ENCODE peak calls at places on chromosomes 3 and 15, in eight cellular contexts. J, E, W, Y, U, K, L and S are unnamed samples.

GRCh38 chr3:50627407-50628051 is 10.6 kb downstream of the MAPKAPK3 start:
- DNase-seq in J (no peak), E (no peak), W (peak), Y (no peak), U (no peak), K (peak), L (peak), S (peak)

GRCh38 chr15:84799511-84800187 is 17.5 kb upstream of the ALPK3 start:
- DNase-seq in J (no peak), E (no peak), W (no peak), Y (no peak), U (no peak), K (no peak), L (no peak), S (no peak)

GRCh38 chr3:73228425-73228824 is 167.0 kb downstream of the EBLN2 start:
- DNase-seq in J (no peak), E (no peak), W (no peak), Y (no peak), U (no peak), K (no peak), L (no peak), S (no peak)

GRCh38 chr3:41710646-41711388 is 251.1 kb downstream of the ULK4 start:
- DNase-seq in J (no peak), E (no peak), W (peak), Y (no peak), U (no peak), K (peak), L (peak), S (no peak)

GRCh38 chr3:115800489-115801080 is 177.3 kb downstream of the GAP43 start:
- DNase-seq in J (no peak), E (no peak), W (no peak), Y (no peak), U (no peak), K (peak), L (no peak), S (no peak)

GRCh38 chr3:124741027-124741426 is 10.8 kb downstream of the UMPS start:
- DNase-seq in J (no peak), E (no peak), W (no peak), Y (no peak), U (no peak), K (no peak), L (no peak), S (no peak)

GRCh38 chr3:8301977-8302589 is 199.5 kb upstream of the LMCD1 start:
- DNase-seq in J (no peak), E (no peak), W (peak), Y (no peak), U (peak), K (peak), L (peak), S (no peak)

GRCh38 chr3:176375519-176375918 is 821.8 kb downstream of the TBL1XR1 start:
- DNase-seq in J (no peak), E (no peak), W (no peak), Y (no peak), U (no peak), K (no peak), L (no peak), S (no peak)

GRCh38 chr15:38670142-38671002 is 105.8 kb upstream of the RASGRP1 start:
- DNase-seq in J (no peak), E (peak), W (no peak), Y (peak), U (no peak), K (no peak), L (no peak), S (no peak)

GRCh38 chr3:45011756-45012441 is 14.2 kb upstream of the CLEC3B start:
- DNase-seq in J (no peak), E (no peak), W (no peak), Y (no peak), U (no peak), K (peak), L (peak), S (no peak)

GRCh38 chr3:131083190-131083863 is 56.6 kb downstream of the NEK11 start:
- DNase-seq in J (no peak), E (no peak), W (peak), Y (no peak), U (peak), K (peak), L (no peak), S (no peak)

GRCh38 chr3:153232737-153233330 is 70.8 kb downstream of the RAP2B start:
- DNase-seq in J (no peak), E (no peak), W (no peak), Y (no peak), U (no peak), K (peak), L (no peak), S (no peak)

GRCh38 chr3:136042608-136043221 is 77.2 kb downstream of the PPP2R3A start:
- DNase-seq in J (no peak), E (no peak), W (peak), Y (no peak), U (no peak), K (peak), L (peak), S (no peak)

GRCh38 chr3:53658613-53659193 is 164.3 kb downstream of the CACNA1D start:
- DNase-seq in J (no peak), E (no peak), W (no peak), Y (no peak), U (no peak), K (no peak), L (no peak), S (no peak)

GRCh38 chr15:99167640-99168039 is 62.8 kb downstream of the SYNM start:
- DNase-seq in J (peak), E (no peak), W (no peak), Y (no peak), U (no peak), K (no peak), L (no peak), S (no peak)

GRCh38 chr15:101108458-101108775 is 143.4 kb downstream of the CHSY1 start:
- DNase-seq in J (peak), E (no peak), W (no peak), Y (no peak), U (no peak), K (no peak), L (no peak), S (no peak)

GRCh38 chr15:60589253-60589652 is 110.3 kb upstream of the ICE2 start:
- DNase-seq in J (no peak), E (no peak), W (no peak), Y (peak), U (no peak), K (no peak), L (no peak), S (no peak)

GRCh38 chr3:188821998-188822397 is 349.8 kb upstream of the TPRG1 start:
- DNase-seq in J (no peak), E (no peak), W (no peak), Y (no peak), U (no peak), K (no peak), L (no peak), S (peak)

GRCh38 chr15:92687183-92687582 is 31.6 kb upstream of the FAM174B start:
- DNase-seq in J (no peak), E (no peak), W (no peak), Y (no peak), U (no peak), K (no peak), L (peak), S (no peak)

GRCh38 chr3:90016492-90017065 is 909.2 kb downstream of the EPHA3 start:
- DNase-seq in J (no peak), E (no peak), W (no peak), Y (no peak), U (no peak), K (no peak), L (no peak), S (no peak)

GRCh38 chr3:32313723-32314473 is 75.4 kb downstream of the CMTM8 start:
- DNase-seq in J (no peak), E (no peak), W (no peak), Y (peak), U (no peak), K (peak), L (peak), S (no peak)

GRCh38 chr15:58393196-58393790 is 38.5 kb upstream of the LIPC start:
- DNase-seq in J (no peak), E (no peak), W (peak), Y (no peak), U (no peak), K (peak), L (no peak), S (no peak)

GRCh38 chr3:120160050-120160449 is 65.8 kb upstream of the GSK3B start:
- DNase-seq in J (no peak), E (peak), W (no peak), Y (no peak), U (no peak), K (peak), L (peak), S (no peak)

GRCh38 chr3:5677560-5677959 is 490.1 kb downstream of the EDEM1 start:
- DNase-seq in J (no peak), E (no peak), W (no peak), Y (no peak), U (no peak), K (no peak), L (no peak), S (no peak)

GRCh38 chr3:113741086-113741485 is 5.0 kb downstream of the NAA50 start:
- DNase-seq in J (no peak), E (no peak), W (no peak), Y (no peak), U (no peak), K (no peak), L (no peak), S (no peak)

GRCh38 chr3:150521458-150521857 is 24.8 kb downstream of the SERP1 start:
- DNase-seq in J (no peak), E (no peak), W (peak), Y (no peak), U (no peak), K (peak), L (no peak), S (no peak)
- TF ChIP-seq CTCF in J (no peak), E (no peak), W (no peak), Y (no peak), U (no peak), K (peak), L (no peak), S (no peak)

DNA sequence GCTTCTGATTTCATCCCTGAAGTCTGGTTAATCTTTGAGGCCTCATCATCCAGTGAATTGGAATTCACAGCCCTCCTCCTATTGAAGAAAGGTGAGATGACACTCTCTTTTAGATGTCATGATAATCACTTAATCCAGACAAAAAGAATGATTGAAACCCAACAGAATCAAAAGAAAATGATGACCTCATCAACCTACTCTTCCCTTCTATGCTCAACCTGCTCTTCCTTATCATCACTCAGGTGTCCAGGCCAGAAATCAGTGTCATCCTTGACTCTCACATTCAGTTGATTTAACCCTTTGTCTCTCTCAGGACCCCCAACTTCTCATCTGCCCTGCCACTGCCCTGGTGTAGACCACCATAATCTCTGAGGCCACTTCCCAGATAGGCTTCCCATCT is 11.8 kb downstream of the PLA2G4E start:
- DNase-seq in J (no peak), E (no peak), W (no peak), Y (no peak), U (no peak), K (no peak), L (no peak), S (no peak)
- TF ChIP-seq CTCF in J (no peak), E (no peak), W (no peak), Y (no peak), U (no peak), K (no peak), L (no peak), S (no peak)

GRCh38 chr3:128337305-128337704 is 129.4 kb downstream of the DNAJB8 start:
- DNase-seq in J (no peak), E (no peak), W (no peak), Y (no peak), U (no peak), K (no peak), L (no peak), S (no peak)

GRCh38 chr3:128336337-128337156 is 130.1 kb downstream of the DNAJB8 start:
- DNase-seq in J (no peak), E (no peak), W (no peak), Y (no peak), U (no peak), K (no peak), L (no peak), S (no peak)

GRCh38 chr3:128334086-128334650 is 132.5 kb downstream of the DNAJB8 start:
- DNase-seq in J (no peak), E (no peak), W (no peak), Y (no peak), U (no peak), K (no peak), L (no peak), S (no peak)

GRCh38 chr3:128335621-128336296 is 130.9 kb downstream of the DNAJB8 start:
- DNase-seq in J (no peak), E (no peak), W (no peak), Y (no peak), U (no peak), K (no peak), L (no peak), S (no peak)

DNA sequence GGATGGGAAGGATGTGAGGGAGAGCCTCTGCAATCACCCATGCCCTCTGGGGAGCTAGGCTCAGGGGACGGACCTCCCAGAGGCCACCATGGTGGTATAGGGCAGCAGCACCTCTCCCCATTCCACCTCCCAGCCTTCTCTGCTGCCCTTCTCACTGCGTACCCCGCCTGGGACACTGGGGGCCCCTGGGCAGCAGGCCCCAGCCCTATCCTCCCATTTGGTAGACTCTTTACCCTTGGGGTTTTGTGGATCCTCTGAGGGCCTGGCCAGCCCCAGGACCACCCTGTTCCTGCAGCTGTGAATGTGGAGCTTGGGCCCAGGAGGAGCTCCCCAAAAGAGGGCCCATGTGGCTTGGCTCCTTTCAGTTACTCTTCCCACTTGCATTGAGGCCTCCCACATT is 131.9 kb downstream of the DNAJB8 start:
- DNase-seq in J (no peak), E (no peak), W (no peak), Y (no peak), U (no peak), K (no peak), L (no peak), S (no peak)
- TF ChIP-seq CTCF in J (no peak), E (no peak), W (no peak), Y (no peak), U (no peak), K (no peak), L (no peak), S (no peak)

GRCh38 chr3:133662256-133662773 is 574 bp upstream of the TOPBP1 start:
- DNase-seq in J (no peak), E (no peak), W (peak), Y (no peak), U (no peak), K (peak), L (peak), S (no peak)
- TF ChIP-seq CTCF in J (peak), E (no peak), W (no peak), Y (no peak), U (no peak), K (peak), L (no peak), S (no peak)

GRCh38 chr15:28989239-28989830 is 103.6 kb downstream of the APBA2 start:
- DNase-seq in J (no peak), E (no peak), W (peak), Y (no peak), U (no peak), K (peak), L (no peak), S (no peak)
- TF ChIP-seq CTCF in J (no peak), E (no peak), W (peak), Y (no peak), U (no peak), K (peak), L (peak), S (no peak)

DNA sequence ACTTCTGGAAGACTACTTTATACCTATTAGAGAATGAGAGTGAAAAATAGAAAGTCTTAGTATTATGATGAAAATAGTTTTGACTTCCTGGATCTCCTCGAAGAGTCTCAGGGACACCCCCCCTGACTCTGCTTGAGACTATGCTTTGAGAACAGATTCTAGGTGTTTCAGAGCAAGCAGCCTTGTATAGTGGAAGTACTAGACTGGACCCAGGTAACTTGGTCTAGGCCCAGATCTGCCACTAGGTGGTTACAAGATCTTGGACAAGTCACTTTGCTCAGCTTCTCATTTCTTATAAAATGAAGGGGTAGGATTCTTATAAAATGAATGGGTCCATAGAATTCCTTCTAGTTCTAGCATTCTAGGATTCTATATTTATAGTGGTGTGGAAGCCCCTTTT is 9.1 kb downstream of the ABHD5 start:
- DNase-seq in J (no peak), E (no peak), W (peak), Y (no peak), U (no peak), K (peak), L (no peak), S (no peak)
- TF ChIP-seq CTCF in J (peak), E (no peak), W (peak), Y (no peak), U (peak), K (peak), L (peak), S (peak)

GRCh38 chr15:51283026-51283425 is 55.4 kb downstream of the CYP19A1 start:
- DNase-seq in J (no peak), E (no peak), W (no peak), Y (no peak), U (no peak), K (no peak), L (no peak), S (no peak)
- TF ChIP-seq CTCF in J (no peak), E (no peak), W (no peak), Y (no peak), U (no peak), K (peak), L (no peak), S (peak)

DNA sequence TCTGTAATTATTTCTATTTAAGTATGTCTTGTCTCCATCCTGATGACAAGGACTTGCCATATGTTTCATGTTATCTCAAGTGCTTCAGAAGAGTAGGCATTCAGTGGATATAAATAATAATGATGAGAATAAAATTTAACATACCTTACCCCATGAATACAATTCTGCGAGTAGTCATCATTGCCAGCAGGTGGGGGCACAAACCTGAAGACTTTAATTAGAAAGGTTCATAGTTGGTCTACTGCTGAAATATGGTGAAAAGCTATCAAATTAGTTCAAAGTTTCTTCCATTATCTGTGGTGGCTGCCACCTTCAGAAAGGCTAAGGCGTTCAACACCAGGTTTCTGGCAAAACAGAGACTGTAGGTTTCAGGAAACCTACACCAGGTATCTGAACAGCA is 100.9 kb downstream of the P3H2 start:
- DNase-seq in J (no peak), E (no peak), W (no peak), Y (no peak), U (no peak), K (no peak), L (no peak), S (no peak)
- TF ChIP-seq CTCF in J (no peak), E (no peak), W (no peak), Y (no peak), U (no peak), K (no peak), L (no peak), S (no peak)